ENCODE peak calls at places on chromosomes 12 and 14, in ten cellular contexts. One of them, this sample, is unnamed.

GRCh38 chr14:90903101-90903500 is 86.9 kb upstream of the TTC7B start:
- DNase-seq in lung: no peak
- DNase-seq in body of pancreas: peak
- DNase-seq in NCI-H460: peak
- DNase-seq in stimulated activated CD4-positive, alpha-beta T cell treated with anti-CD3 and anti-CD28 coated beads, TNF-alpha, amount 100 ng/mL, for 4 hours: peak
- DNase-seq in A549: peak
- DNase-seq in activated CD8-positive, alpha-beta T cell treated with anti-CD3 and anti-CD28 coated beads for 36 hours: peak
- DNase-seq in HCT116: peak
- DNase-seq in IMR-90: peak
- DNase-seq in bronchial epithelial cell: peak
- DNase-seq in this sample: peak

GRCh38 chr12:29428630-29429029 is 47.7 kb upstream of the ERGIC2 start:
- DNase-seq in A549: no peak
- DNase-seq in stimulated activated CD4-positive, alpha-beta T cell treated with anti-CD3 and anti-CD28 coated beads, TNF-alpha, amount 100 ng/mL, for 4 hours: no peak
- DNase-seq in body of pancreas: no peak
- DNase-seq in bronchial epithelial cell: peak
- DNase-seq in HCT116: peak
- DNase-seq in lung: no peak
- DNase-seq in IMR-90: peak
- DNase-seq in NCI-H460: peak
- DNase-seq in activated CD8-positive, alpha-beta T cell treated with anti-CD3 and anti-CD28 coated beads for 36 hours: peak
- DNase-seq in this sample: peak

GRCh38 chr12:106247731-106248176 is at the start of gene CKAP4:
- DNase-seq in stimulated activated CD4-positive, alpha-beta T cell treated with anti-CD3 and anti-CD28 coated beads, TNF-alpha, amount 100 ng/mL, for 4 hours: peak
- DNase-seq in body of pancreas: peak
- DNase-seq in HCT116: no peak
- DNase-seq in lung: peak
- DNase-seq in IMR-90: peak
- DNase-seq in NCI-H460: peak
- DNase-seq in A549: peak
- DNase-seq in bronchial epithelial cell: peak
- DNase-seq in activated CD8-positive, alpha-beta T cell treated with anti-CD3 and anti-CD28 coated beads for 36 hours: peak
- DNase-seq in this sample: peak

GRCh38 chr12:50282581-50283229 is 615 bp downstream of the LIMA1 start:
- DNase-seq in A549: peak
- DNase-seq in lung: no peak
- DNase-seq in activated CD8-positive, alpha-beta T cell treated with anti-CD3 and anti-CD28 coated beads for 36 hours: no peak
- DNase-seq in HCT116: no peak
- DNase-seq in IMR-90: peak
- DNase-seq in NCI-H460: no peak
- DNase-seq in stimulated activated CD4-positive, alpha-beta T cell treated with anti-CD3 and anti-CD28 coated beads, TNF-alpha, amount 100 ng/mL, for 4 hours: no peak
- DNase-seq in body of pancreas: peak
- DNase-seq in bronchial epithelial cell: peak
- DNase-seq in this sample: no peak

GRCh38 chr12:92218394-92219077 is 72.9 kb upstream of the BTG1 start:
- DNase-seq in stimulated activated CD4-positive, alpha-beta T cell treated with anti-CD3 and anti-CD28 coated beads, TNF-alpha, amount 100 ng/mL, for 4 hours: no peak
- DNase-seq in bronchial epithelial cell: no peak
- DNase-seq in body of pancreas: no peak
- DNase-seq in IMR-90: no peak
- DNase-seq in NCI-H460: no peak
- DNase-seq in A549: no peak
- DNase-seq in activated CD8-positive, alpha-beta T cell treated with anti-CD3 and anti-CD28 coated beads for 36 hours: no peak
- DNase-seq in HCT116: no peak
- DNase-seq in lung: no peak
- DNase-seq in this sample: no peak

GRCh38 chr12:92340003-92340402 is 194.4 kb upstream of the BTG1 start:
- DNase-seq in stimulated activated CD4-positive, alpha-beta T cell treated with anti-CD3 and anti-CD28 coated beads, TNF-alpha, amount 100 ng/mL, for 4 hours: no peak
- DNase-seq in A549: no peak
- DNase-seq in activated CD8-positive, alpha-beta T cell treated with anti-CD3 and anti-CD28 coated beads for 36 hours: no peak
- DNase-seq in lung: no peak
- DNase-seq in body of pancreas: no peak
- DNase-seq in bronchial epithelial cell: no peak
- DNase-seq in HCT116: no peak
- DNase-seq in NCI-H460: no peak
- DNase-seq in IMR-90: no peak
- DNase-seq in this sample: no peak

GRCh38 chr14:103135333-103136075 is 12.2 kb downstream of the TNFAIP2 start:
- DNase-seq in lung: no peak
- DNase-seq in HCT116: no peak
- DNase-seq in bronchial epithelial cell: no peak
- DNase-seq in A549: no peak
- DNase-seq in NCI-H460: no peak
- DNase-seq in IMR-90: no peak
- DNase-seq in stimulated activated CD4-positive, alpha-beta T cell treated with anti-CD3 and anti-CD28 coated beads, TNF-alpha, amount 100 ng/mL, for 4 hours: no peak
- DNase-seq in activated CD8-positive, alpha-beta T cell treated with anti-CD3 and anti-CD28 coated beads for 36 hours: no peak
- DNase-seq in body of pancreas: no peak
- DNase-seq in this sample: no peak

GRCh38 chr12:68532887-68533248 is 77.8 kb upstream of the RAP1B start:
- DNase-seq in IMR-90: no peak
- DNase-seq in activated CD8-positive, alpha-beta T cell treated with anti-CD3 and anti-CD28 coated beads for 36 hours: no peak
- DNase-seq in A549: no peak
- DNase-seq in stimulated activated CD4-positive, alpha-beta T cell treated with anti-CD3 and anti-CD28 coated beads, TNF-alpha, amount 100 ng/mL, for 4 hours: no peak
- DNase-seq in HCT116: no peak
- DNase-seq in bronchial epithelial cell: no peak
- DNase-seq in NCI-H460: no peak
- DNase-seq in lung: no peak
- DNase-seq in body of pancreas: no peak
- DNase-seq in this sample: no peak

GRCh38 chr14:92625213-92625612 is 111.6 kb downstream of the RIN3 start:
- DNase-seq in stimulated activated CD4-positive, alpha-beta T cell treated with anti-CD3 and anti-CD28 coated beads, TNF-alpha, amount 100 ng/mL, for 4 hours: no peak
- DNase-seq in A549: peak
- DNase-seq in HCT116: peak
- DNase-seq in NCI-H460: no peak
- DNase-seq in activated CD8-positive, alpha-beta T cell treated with anti-CD3 and anti-CD28 coated beads for 36 hours: no peak
- DNase-seq in lung: no peak
- DNase-seq in bronchial epithelial cell: peak
- DNase-seq in body of pancreas: no peak
- DNase-seq in IMR-90: peak
- DNase-seq in this sample: no peak

GRCh38 chr14:59850458-59850857 is 20.1 kb downstream of the RTN1 start:
- DNase-seq in NCI-H460: no peak
- DNase-seq in IMR-90: no peak
- DNase-seq in body of pancreas: no peak
- DNase-seq in stimulated activated CD4-positive, alpha-beta T cell treated with anti-CD3 and anti-CD28 coated beads, TNF-alpha, amount 100 ng/mL, for 4 hours: no peak
- DNase-seq in HCT116: no peak
- DNase-seq in bronchial epithelial cell: no peak
- DNase-seq in lung: no peak
- DNase-seq in activated CD8-positive, alpha-beta T cell treated with anti-CD3 and anti-CD28 coated beads for 36 hours: no peak
- DNase-seq in A549: no peak
- DNase-seq in this sample: no peak

GRCh38 chr12:65282840-65283239 is 4.4 kb downstream of the MSRB3 start:
- DNase-seq in lung: no peak
- DNase-seq in NCI-H460: no peak
- DNase-seq in bronchial epithelial cell: no peak
- DNase-seq in stimulated activated CD4-positive, alpha-beta T cell treated with anti-CD3 and anti-CD28 coated beads, TNF-alpha, amount 100 ng/mL, for 4 hours: no peak
- DNase-seq in A549: no peak
- DNase-seq in IMR-90: no peak
- DNase-seq in activated CD8-positive, alpha-beta T cell treated with anti-CD3 and anti-CD28 coated beads for 36 hours: no peak
- DNase-seq in body of pancreas: no peak
- DNase-seq in HCT116: no peak
- DNase-seq in this sample: no peak

GRCh38 chr14:68669644-68670343 is 123.1 kb downstream of the ZFP36L1 start:
- DNase-seq in HCT116: no peak
- DNase-seq in A549: no peak
- DNase-seq in NCI-H460: no peak
- DNase-seq in lung: no peak
- DNase-seq in body of pancreas: peak
- DNase-seq in bronchial epithelial cell: no peak
- DNase-seq in activated CD8-positive, alpha-beta T cell treated with anti-CD3 and anti-CD28 coated beads for 36 hours: no peak
- DNase-seq in stimulated activated CD4-positive, alpha-beta T cell treated with anti-CD3 and anti-CD28 coated beads, TNF-alpha, amount 100 ng/mL, for 4 hours: no peak
- DNase-seq in IMR-90: no peak
- DNase-seq in this sample: no peak

GRCh38 chr12:62278022-62278421 is 17.8 kb downstream of the USP15 start:
- DNase-seq in activated CD8-positive, alpha-beta T cell treated with anti-CD3 and anti-CD28 coated beads for 36 hours: no peak
- DNase-seq in stimulated activated CD4-positive, alpha-beta T cell treated with anti-CD3 and anti-CD28 coated beads, TNF-alpha, amount 100 ng/mL, for 4 hours: no peak
- DNase-seq in A549: no peak
- DNase-seq in HCT116: no peak
- DNase-seq in body of pancreas: no peak
- DNase-seq in IMR-90: no peak
- DNase-seq in bronchial epithelial cell: no peak
- DNase-seq in lung: no peak
- DNase-seq in NCI-H460: no peak
- DNase-seq in this sample: no peak

GRCh38 chr12:57111046-57111698 is at the start of gene STAT6:
- DNase-seq in activated CD8-positive, alpha-beta T cell treated with anti-CD3 and anti-CD28 coated beads for 36 hours: peak
- DNase-seq in stimulated activated CD4-positive, alpha-beta T cell treated with anti-CD3 and anti-CD28 coated beads, TNF-alpha, amount 100 ng/mL, for 4 hours: peak
- DNase-seq in IMR-90: peak
- DNase-seq in HCT116: no peak
- DNase-seq in NCI-H460: peak
- DNase-seq in body of pancreas: peak
- DNase-seq in bronchial epithelial cell: peak
- DNase-seq in lung: peak
- DNase-seq in A549: peak
- DNase-seq in this sample: peak

GRCh38 chr14:89617142-89617460 is 200.1 kb upstream of the FOXN3 start:
- DNase-seq in NCI-H460: no peak
- DNase-seq in lung: no peak
- DNase-seq in stimulated activated CD4-positive, alpha-beta T cell treated with anti-CD3 and anti-CD28 coated beads, TNF-alpha, amount 100 ng/mL, for 4 hours: no peak
- DNase-seq in A549: no peak
- DNase-seq in HCT116: no peak
- DNase-seq in activated CD8-positive, alpha-beta T cell treated with anti-CD3 and anti-CD28 coated beads for 36 hours: no peak
- DNase-seq in IMR-90: no peak
- DNase-seq in body of pancreas: no peak
- DNase-seq in bronchial epithelial cell: no peak
- DNase-seq in this sample: no peak

GRCh38 chr12:100699209-100699608 is 95.4 kb upstream of the ANO4 start:
- DNase-seq in bronchial epithelial cell: no peak
- DNase-seq in stimulated activated CD4-positive, alpha-beta T cell treated with anti-CD3 and anti-CD28 coated beads, TNF-alpha, amount 100 ng/mL, for 4 hours: no peak
- DNase-seq in lung: no peak
- DNase-seq in IMR-90: no peak
- DNase-seq in A549: no peak
- DNase-seq in NCI-H460: no peak
- DNase-seq in activated CD8-positive, alpha-beta T cell treated with anti-CD3 and anti-CD28 coated beads for 36 hours: no peak
- DNase-seq in body of pancreas: no peak
- DNase-seq in HCT116: no peak
- DNase-seq in this sample: no peak

GRCh38 chr12:110846615-110847566 is at the start of gene CCDC63:
- DNase-seq in activated CD8-positive, alpha-beta T cell treated with anti-CD3 and anti-CD28 coated beads for 36 hours: peak
- DNase-seq in bronchial epithelial cell: no peak
- DNase-seq in A549: peak
- DNase-seq in HCT116: peak
- DNase-seq in NCI-H460: peak
- DNase-seq in stimulated activated CD4-positive, alpha-beta T cell treated with anti-CD3 and anti-CD28 coated beads, TNF-alpha, amount 100 ng/mL, for 4 hours: no peak
- DNase-seq in IMR-90: no peak
- DNase-seq in body of pancreas: peak
- DNase-seq in lung: peak
- DNase-seq in this sample: no peak

GRCh38 chr12:52155048-52155868 is 36.6 kb downstream of the KRT80 start:
- DNase-seq in HCT116: no peak
- DNase-seq in lung: no peak
- DNase-seq in bronchial epithelial cell: peak
- DNase-seq in NCI-H460: no peak
- DNase-seq in body of pancreas: no peak
- DNase-seq in stimulated activated CD4-positive, alpha-beta T cell treated with anti-CD3 and anti-CD28 coated beads, TNF-alpha, amount 100 ng/mL, for 4 hours: no peak
- DNase-seq in activated CD8-positive, alpha-beta T cell treated with anti-CD3 and anti-CD28 coated beads for 36 hours: no peak
- DNase-seq in IMR-90: no peak
- DNase-seq in A549: no peak
- DNase-seq in this sample: no peak

This sample was measured in COLO829.